ENCODE peak calls at places on chromosomes 11 and 22, in six cellular contexts. R is GM23338, N is esophagus muscularis mucosa, P is HCT116, D is HepG2, H is breast epithelium. S is an unnamed sample.

GRCh38 chr11:65586676-65587075 is 8.9 kb downstream of the KCNK7 start:
- DNase-seq in R (peak; percentile 59), N (no peak), P (no peak), D (no peak), H (no peak), S (no peak)

GRCh38 chr22:42743501-42743991 is 22.9 kb upstream of the A4GALT start:
- DNase-seq in R (peak; percentile 48), N (no peak), P (no peak), D (peak; percentile 83), H (no peak), S (peak; percentile 94)

GRCh38 chr22:38850941-38851849 is 7.4 kb upstream of the NPTXR start:
- DNase-seq in R (no peak), N (no peak), P (peak; percentile 46), D (no peak), H (no peak), S (no peak)

GRCh38 chr11:107549253-107549953 is 16.1 kb downstream of the ALKBH8 start:
- DNase-seq in R (peak; percentile 64), N (no peak), P (no peak), D (peak; percentile 29), H (no peak), S (no peak)

GRCh38 chr11:77510095-77510494 is 36.2 kb upstream of the PAK1 start:
- DNase-seq in R (no peak), N (no peak), P (no peak), D (no peak), H (no peak), S (no peak)

GRCh38 chr11:61702701-61703312 is 22.6 kb downstream of the DAGLA start:
- DNase-seq in R (no peak), N (no peak), P (no peak), D (no peak), H (no peak), S (no peak)

GRCh38 chr22:49657275-49657973 is 170.2 kb downstream of the BRD1 start:
- DNase-seq in R (no peak), N (no peak), P (peak; percentile 71), D (no peak), H (no peak), S (no peak)

GRCh38 chr11:120564573-120565301 is 53.2 kb downstream of the GRIK4 start:
- DNase-seq in R (peak; percentile 46), N (no peak), P (no peak), D (no peak), H (peak; percentile 60), S (no peak)

GRCh38 chr11:31655483-31655882 is 145.9 kb downstream of the ELP4 start:
- DNase-seq in R (no peak), N (no peak), P (peak; percentile 84), D (peak; percentile 82), H (no peak), S (no peak)

GRCh38 chr11:31649567-31649966 is 140.0 kb downstream of the ELP4 start:
- DNase-seq in R (no peak), N (no peak), P (no peak), D (no peak), H (no peak), S (no peak)

GRCh38 chr11:31651822-31652221 is 142.3 kb downstream of the ELP4 start:
- DNase-seq in R (no peak), N (no peak), P (no peak), D (no peak), H (no peak), S (no peak)

GRCh38 chr11:31651208-31651607 is 141.6 kb downstream of the ELP4 start:
- DNase-seq in R (no peak), N (no peak), P (no peak), D (no peak), H (no peak), S (no peak)

GRCh38 chr11:31652528-31652927 is 143.0 kb downstream of the ELP4 start:
- DNase-seq in R (no peak), N (no peak), P (no peak), D (no peak), H (no peak), S (no peak)
- TF ChIP-seq CTCF in R (no peak), N (no peak), P (no peak), D (no peak), H (no peak), S (no peak)

GRCh38 chr22:21952586-21953571 is at the start of gene PPM1F:
- DNase-seq in R (peak; percentile 85), N (peak; percentile 93), P (no peak), D (peak; percentile 57), H (peak; percentile 88), S (no peak)
- TF ChIP-seq POLR2AphosphoS5 in R (peak; percentile 61), N (peak; percentile 22), P (peak; percentile 81), D (peak; percentile 54), H (no peak), S (no peak)

DNA sequence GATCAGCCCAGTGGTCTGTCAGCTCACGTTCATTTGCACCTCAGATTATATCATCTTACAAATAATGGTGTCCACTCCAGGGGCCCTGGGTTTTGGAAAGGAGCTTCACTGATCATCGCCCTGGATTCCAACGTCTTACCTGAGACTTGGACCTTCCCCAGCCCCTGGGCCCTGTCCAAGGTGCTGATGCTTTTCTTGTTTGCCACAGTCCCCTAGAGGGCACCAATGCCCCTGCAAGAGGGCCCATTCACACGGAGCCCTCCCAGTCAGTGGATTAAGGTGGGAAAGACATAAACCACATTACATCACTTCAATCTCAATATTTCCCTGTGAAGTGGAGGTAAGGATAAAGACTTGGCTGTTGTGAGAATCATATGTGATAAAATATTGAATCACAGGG is 167.2 kb downstream of the BUD13 start:
- DNase-seq in R (peak; percentile 95), N (no peak), P (peak; percentile 32), D (peak; percentile 58), H (peak; percentile 57), S (no peak)
- TF ChIP-seq CTCF in R (peak; percentile 66), N (no peak), P (peak; percentile 73), D (peak; percentile 80), H (no peak), S (no peak)

GRCh38 chr11:32893947-32894827 is 1.6 kb downstream of the QSER1 start:
- DNase-seq in R (peak; percentile 76), N (no peak), P (peak; percentile 88), D (peak; percentile 81), H (no peak), S (no peak)
- TF ChIP-seq POLR2AphosphoS5 in R (peak; percentile 74), N (peak; percentile 37), P (peak; percentile 90), D (peak; percentile 66), H (peak; percentile 26), S (no peak)

GRCh38 chr11:1292644-1293618 is 16.5 kb downstream of the TOLLIP start:
- DNase-seq in R (no peak), N (no peak), P (no peak), D (no peak), H (peak; percentile 42), S (no peak)

GRCh38 chr11:1295591-1295990 is 13.8 kb downstream of the TOLLIP start:
- DNase-seq in R (no peak), N (no peak), P (no peak), D (no peak), H (peak; percentile 44), S (no peak)

GRCh38 chr11:1295086-1295485 is 14.3 kb downstream of the TOLLIP start:
- DNase-seq in R (no peak), N (no peak), P (no peak), D (no peak), H (peak; percentile 40), S (no peak)

GRCh38 chr11:1292018-1292643 is 17.3 kb downstream of the TOLLIP start:
- DNase-seq in R (no peak), N (no peak), P (no peak), D (no peak), H (peak; percentile 12), S (no peak)

DNA sequence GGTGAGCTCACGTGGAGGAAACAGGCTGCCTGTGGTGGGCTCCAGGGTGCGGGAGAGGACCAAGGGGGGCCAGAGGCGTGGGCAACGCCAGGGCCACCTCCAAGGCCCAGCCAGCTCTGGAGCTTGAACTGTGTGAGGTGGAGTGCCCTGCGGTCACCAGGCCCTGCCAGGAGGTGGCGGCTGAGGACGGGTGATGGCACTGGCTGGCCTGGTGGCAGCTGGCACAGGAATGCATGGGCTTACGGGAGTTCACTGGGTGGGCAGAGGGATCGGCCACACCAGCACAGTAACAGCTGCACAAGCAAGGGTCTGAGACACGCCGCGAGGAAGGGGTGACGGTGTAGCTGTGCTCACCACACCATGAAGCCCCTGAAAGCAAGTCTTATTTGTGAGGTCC is 15.8 kb downstream of the TOLLIP start:
- DNase-seq in R (no peak), N (no peak), P (no peak), D (no peak), H (peak; percentile 47), S (no peak)
- TF ChIP-seq CTCF in R (no peak), N (no peak), P (peak; percentile 37), D (peak; percentile 68), H (no peak), S (no peak)

GRCh38 chr11:7020183-7020917 is at the start of the genes NLRP14 and ZNF214:
- DNase-seq in R (peak; percentile 98), N (peak; percentile 97), P (peak; percentile 75), D (peak; percentile 90), H (peak; percentile 92), S (peak; percentile 97)
- TF ChIP-seq POLR2AphosphoS5 in R (peak; percentile 51), N (peak; percentile 48), P (peak; percentile 67), D (peak; percentile 54), H (peak; percentile 7), S (peak; percentile 60)

GRCh38 chr11:131038597-131038996 is 122.3 kb upstream of the SNX19 start:
- DNase-seq in R (peak; percentile 85), N (peak; percentile 60), P (no peak), D (no peak), H (no peak), S (no peak)
- TF ChIP-seq CTCF in R (peak; percentile 72), N (no peak), P (peak; percentile 18), D (peak; percentile 16), H (no peak), S (no peak)

DNA sequence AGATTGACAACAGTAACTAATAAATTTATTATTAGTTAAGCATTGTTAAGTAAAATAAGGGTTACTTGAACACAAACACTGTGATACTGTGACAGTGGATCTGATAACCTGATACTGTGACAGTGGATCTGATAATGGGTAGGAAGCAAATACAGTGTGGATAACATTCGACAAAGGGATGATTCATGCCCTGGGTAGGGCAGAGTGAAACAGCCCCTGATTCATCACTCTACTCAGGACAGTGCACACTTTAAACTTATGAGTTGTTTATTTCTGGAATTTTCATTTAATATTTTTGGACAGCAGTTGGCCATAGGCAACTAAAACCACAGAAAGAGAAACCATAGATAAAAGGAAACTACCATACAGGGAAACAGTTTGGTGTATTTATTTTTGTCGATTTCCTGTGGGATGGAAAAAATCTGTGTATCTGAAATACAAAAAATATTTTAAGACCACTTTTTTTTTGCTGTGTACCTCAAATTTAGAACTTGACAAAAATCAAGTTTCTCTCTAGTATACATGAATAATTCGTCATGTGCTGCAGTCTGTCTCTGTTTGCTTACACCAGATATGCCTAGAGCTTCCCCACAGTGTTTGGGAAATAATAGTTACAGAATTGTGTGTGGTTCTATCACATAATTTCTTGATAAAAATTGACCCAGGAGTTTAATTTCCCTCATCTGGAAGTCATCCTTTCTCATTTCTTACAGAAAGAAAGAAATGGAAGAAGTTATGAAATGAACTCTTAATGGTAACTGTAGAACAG is 61.0 kb upstream of the CTSC start:
- DNase-seq in R (no peak), N (no peak), P (peak; percentile 12), D (peak; percentile 31), H (no peak), S (no peak)
- TF ChIP-seq POLR2AphosphoS5 in R (no peak), N (no peak), P (no peak), D (no peak), H (no peak), S (no peak)

S was measured in vagina.